ENCODE peak calls at places on chromosome 6, in nine cellular contexts. K is lower lobe of right lung, Q is NT2/D1, O is OCI-LY7, E is hepatocyte, D is breast epithelium, F is A549, B is foreskin fibroblast, Y is left ventricle myocardium inferior. R is an unnamed sample.

GRCh38 chr6:146785001-146785585 is 186.3 kb downstream of the ADGB start:
- DNase-seq in K (no peak), Q (peak), O (peak), E (peak), D (no peak), F (peak), B (peak), Y (no peak), R (no peak)

GRCh38 chr6:116034327-116034726 is 26.4 kb downstream of the FRK start:
- DNase-seq in K (no peak), Q (no peak), O (no peak), E (no peak), D (no peak), F (no peak), B (peak), Y (no peak), R (no peak)

GRCh38 chr6:127946388-127946787 is 45.5 kb upstream of the THEMIS start:
- DNase-seq in K (no peak), Q (no peak), O (no peak), E (no peak), D (no peak), F (no peak), B (no peak), Y (no peak), R (no peak)

GRCh38 chr6:160355001-160355400 is 6.8 kb downstream of the SLC22A3 start:
- DNase-seq in K (no peak), Q (no peak), O (no peak), E (peak), D (no peak), F (peak), B (peak), Y (no peak), R (no peak)

GRCh38 chr6:52976591-52977035 is 18.5 kb downstream of the GSTA4 start:
- DNase-seq in K (peak), Q (no peak), O (no peak), E (peak), D (no peak), F (no peak), B (no peak), Y (no peak), R (no peak)

GRCh38 chr6:36752886-36753506 is 55.4 kb downstream of the RAB44 start:
- DNase-seq in K (no peak), Q (no peak), O (peak), E (no peak), D (no peak), F (no peak), B (no peak), Y (no peak), R (no peak)

GRCh38 chr6:160357088-160357487 is 8.9 kb downstream of the SLC22A3 start:
- DNase-seq in K (no peak), Q (no peak), O (no peak), E (no peak), D (no peak), F (no peak), B (no peak), Y (no peak), R (no peak)

GRCh38 chr6:160132776-160133338 is 11.2 kb downstream of the SLC22A1 start:
- DNase-seq in K (no peak), Q (no peak), O (no peak), E (no peak), D (no peak), F (no peak), B (peak), Y (no peak), R (no peak)

GRCh38 chr6:158219229-158219628 is 51.1 kb downstream of the GTF2H5 start:
- DNase-seq in K (no peak), Q (no peak), O (no peak), E (peak), D (no peak), F (no peak), B (peak), Y (no peak), R (no peak)

GRCh38 chr6:82645536-82646230 is 282.1 kb downstream of the TPBG start:
- DNase-seq in K (no peak), Q (no peak), O (no peak), E (no peak), D (no peak), F (no peak), B (peak), Y (no peak), R (no peak)

GRCh38 chr6:33456156-33456555 is 1.8 kb downstream of the ZBTB9 start:
- DNase-seq in K (no peak), Q (no peak), O (no peak), E (no peak), D (no peak), F (no peak), B (no peak), Y (no peak), R (no peak)

GRCh38 chr6:33314515-33314942 is 651 bp upstream of the TAPBP start:
- DNase-seq in K (peak), Q (no peak), O (peak), E (peak), D (peak), F (peak), B (peak), Y (peak), R (no peak)

GRCh38 chr6:111870054-111870750 is 3.0 kb downstream of the FYN start:
- DNase-seq in K (no peak), Q (no peak), O (peak), E (no peak), D (no peak), F (no peak), B (no peak), Y (no peak), R (no peak)

GRCh38 chr6:111871725-111872520 is 1.3 kb downstream of the FYN start:
- DNase-seq in K (no peak), Q (no peak), O (peak), E (peak), D (no peak), F (peak), B (peak), Y (peak), R (no peak)

GRCh38 chr6:111871207-111871606 is 2.0 kb downstream of the FYN start:
- DNase-seq in K (no peak), Q (no peak), O (peak), E (no peak), D (no peak), F (no peak), B (peak), Y (no peak), R (no peak)

GRCh38 chr6:111872521-111873177 is 603 bp downstream of the FYN start:
- DNase-seq in K (peak), Q (no peak), O (peak), E (peak), D (no peak), F (no peak), B (peak), Y (peak), R (no peak)

GRCh38 chr6:111870751-111871064 is 2.5 kb downstream of the FYN start:
- DNase-seq in K (no peak), Q (no peak), O (no peak), E (no peak), D (no peak), F (no peak), B (no peak), Y (no peak), R (no peak)
- H3K4me3 ChIP-seq in K (peak), Q (no peak), O (peak), E (no peak), D (peak), F (no peak), B (no peak), Y (peak), R (peak)

GRCh38 chr6:107819976-107820551 is 4.0 kb downstream of the SCML4 start:
- DNase-seq in K (no peak), Q (peak), O (no peak), E (peak), D (no peak), F (no peak), B (peak), Y (no peak), R (no peak)
- H3K4me3 ChIP-seq in K (peak), Q (no peak), O (no peak), E (no peak), D (peak), F (no peak), B (peak), Y (peak), R (peak)

GRCh38 chr6:151689499-151690201 is 117.8 kb upstream of the ESR1 start:
- DNase-seq in K (no peak), Q (no peak), O (no peak), E (no peak), D (no peak), F (no peak), B (no peak), Y (no peak), R (no peak)
- H3K4me3 ChIP-seq in K (no peak), Q (no peak), O (no peak), E (no peak), D (peak), F (no peak), B (no peak), Y (peak), R (peak)

GRCh38 chr6:29747688-29748250 is 24.5 kb downstream of the HLA-F start:
- DNase-seq in K (no peak), Q (no peak), O (no peak), E (no peak), D (no peak), F (no peak), B (no peak), Y (no peak), R (no peak)
- H3K4me3 ChIP-seq in K (peak), Q (peak), O (peak), E (peak), D (peak), F (no peak), B (peak), Y (peak), R (peak)

R was measured in thoracic aorta.